ENCODE peak calls at places on chromosomes 11 and 22, in nine cellular contexts. E is type B pancreatic cell, Y is GM12864, L is coronary artery, O is pancreas, F is fibroblast of lung, Z is Calu3, V is OCI-LY7, N is GM10248. Q is an unnamed sample.

GRCh38 chr11:110425751-110426545 is 3.8 kb upstream of the FDX1 start:
- DNase-seq in N (no peak), O (no peak), F (peak), Y (no peak), E (no peak), V (no peak), L (no peak), Z (no peak), Q (no peak)

GRCh38 chr11:2582436-2582931 is 117.3 kb downstream of the KCNQ1OT1 start:
- DNase-seq in Z (no peak), O (peak), V (no peak), E (peak), Y (no peak), L (no peak), F (no peak), N (no peak), Q (peak)

GRCh38 chr11:30984827-30985226 is 384.7 kb downstream of the DCDC1 start:
- DNase-seq in F (peak), O (no peak), Y (no peak), N (no peak), Z (no peak), L (no peak), E (no peak), V (no peak), Q (no peak)

GRCh38 chr11:72227316-72228228 is 3.0 kb downstream of the INPPL1 start:
- DNase-seq in F (peak), V (no peak), O (peak), L (peak), N (peak), Y (no peak), Z (no peak), E (peak), Q (no peak)

GRCh38 chr11:12540913-12541587 is 133.2 kb upstream of the TEAD1 start:
- DNase-seq in Z (no peak), E (peak), N (no peak), O (no peak), Y (no peak), L (no peak), F (peak), V (no peak), Q (no peak)

GRCh38 chr11:124922831-124923230 is 3.8 kb downstream of the HEPN1 start:
- DNase-seq in N (no peak), E (no peak), Z (no peak), F (no peak), Y (no peak), V (no peak), O (no peak), L (no peak), Q (no peak)

GRCh38 chr11:64846998-64847666 is 2.7 kb upstream of the CDC42BPG start:
- DNase-seq in L (peak), F (peak), N (peak), E (peak), Y (no peak), O (peak), Z (peak), V (peak), Q (peak)

GRCh38 chr22:27991586-27992293 is 72.7 kb upstream of the PITPNB start:
- DNase-seq in L (peak), O (no peak), Y (no peak), E (no peak), F (no peak), Z (no peak), N (no peak), V (peak), Q (no peak)

GRCh38 chr22:40728731-40729189 is 49.5 kb downstream of the MCHR1 start:
- DNase-seq in F (peak), O (no peak), E (no peak), Y (no peak), V (peak), L (no peak), N (no peak), Z (no peak), Q (no peak)

GRCh38 chr11:18384157-18384641 is 10.2 kb upstream of the LDHA start:
- DNase-seq in L (peak), Y (peak), E (no peak), V (peak), F (peak), O (peak), Z (peak), N (no peak), Q (no peak)

GRCh38 chr11:58494096-58494495 is 13.8 kb downstream of the OR5B21 start:
- DNase-seq in Z (no peak), E (no peak), V (no peak), L (no peak), N (no peak), F (peak), O (no peak), Y (no peak), Q (no peak)

GRCh38 chr22:41382098-41382578 is 396 bp downstream of the TEF start:
- DNase-seq in F (peak), Z (peak), Y (no peak), L (peak), N (peak), E (no peak), O (no peak), V (peak), Q (peak)

GRCh38 chr22:21755855-21756284 is 20.3 kb upstream of the YPEL1 start:
- DNase-seq in O (no peak), F (peak), V (no peak), E (no peak), N (peak), Z (no peak), Y (no peak), L (no peak), Q (no peak)

GRCh38 chr11:2700415-2701211 is 819 bp upstream of the KCNQ1OT1 start:
- DNase-seq in Y (peak), V (peak), L (peak), Z (peak), E (peak), O (peak), N (peak), F (peak), Q (peak)

GRCh38 chr11:120178441-120179070 is 32.3 kb upstream of the OAF start:
- DNase-seq in O (peak), V (no peak), E (peak), Z (no peak), F (no peak), Y (no peak), N (no peak), L (peak), Q (no peak)

GRCh38 chr11:36793542-36793926 is 195.5 kb upstream of the RAG2 start:
- DNase-seq in O (no peak), Z (peak), E (no peak), V (no peak), Y (no peak), L (no peak), F (peak), N (no peak), Q (peak)

GRCh38 chr11:118715837-118716260 is 36.4 kb upstream of the TREH start:
- DNase-seq in Z (no peak), E (no peak), Y (no peak), N (no peak), F (no peak), L (no peak), V (peak), O (no peak), Q (no peak)

GRCh38 chr11:93572621-93573020 is 29.4 kb upstream of the SMCO4 start:
- DNase-seq in F (no peak), Z (no peak), N (no peak), V (no peak), Y (no peak), O (no peak), L (no peak), E (no peak), Q (no peak)

GRCh38 chr22:50696251-50696798 is 23.7 kb downstream of the SHANK3 start:
- DNase-seq in Z (no peak), O (no peak), F (no peak), E (no peak), V (no peak), Y (no peak), N (no peak), L (no peak), Q (no peak)

GRCh38 chr22:17633217-17633997 is 4.9 kb upstream of the ATP6V1E1 start:
- DNase-seq in E (no peak), F (peak), N (no peak), Y (no peak), O (no peak), Z (peak), L (no peak), V (no peak), Q (no peak)

GRCh38 chr22:46089426-46090041 is 60.8 kb upstream of the PPARA start:
- DNase-seq in V (no peak), F (no peak), N (no peak), Y (no peak), O (no peak), L (peak), E (no peak), Z (no peak), Q (no peak)

GRCh38 chr22:50078761-50079160 is 6.5 kb downstream of the MLC1 start:
- DNase-seq in Y (no peak), L (no peak), N (no peak), F (no peak), E (no peak), Z (no peak), V (no peak), O (no peak), Q (no peak)

DNA sequence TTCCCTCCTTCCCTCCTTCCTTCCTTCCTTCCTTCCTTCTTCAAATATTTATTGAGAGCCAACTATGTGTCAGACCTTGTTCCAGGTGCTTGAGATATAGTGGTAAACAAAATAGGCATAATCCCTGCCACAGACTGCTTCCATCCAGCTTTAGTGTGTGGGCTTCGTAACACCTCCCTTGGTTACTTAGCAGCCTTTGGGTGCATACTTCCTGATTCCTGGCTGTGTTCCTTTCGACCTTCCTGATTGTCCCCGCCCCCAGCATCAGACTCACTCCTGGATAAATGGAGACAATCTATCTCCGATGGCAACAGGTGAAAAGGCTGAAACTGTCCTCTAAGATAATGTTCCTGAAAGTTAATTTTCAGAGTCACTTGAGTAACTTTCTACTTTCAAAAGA is 13.5 kb downstream of the CCDC81 start:
- DNase-seq in Z (peak), Y (no peak), L (no peak), V (no peak), O (no peak), N (no peak), E (no peak), F (no peak), Q (no peak)
- TF ChIP-seq CTCF in Z (no peak), Y (no peak), L (no peak), V (no peak), O (no peak), N (no peak), E (no peak), F (no peak), Q (no peak)

GRCh38 chr22:35912668-35913067 is 116.0 kb downstream of the RBFOX2 start:
- DNase-seq in L (no peak), O (no peak), Z (no peak), V (no peak), N (no peak), E (no peak), Y (no peak), F (no peak), Q (no peak)

GRCh38 chr22:35913925-35914324 is 114.7 kb downstream of the RBFOX2 start:
- DNase-seq in O (no peak), V (no peak), E (no peak), L (no peak), N (no peak), Z (no peak), Y (no peak), F (no peak), Q (no peak)

GRCh38 chr22:35910926-35911325 is 117.7 kb downstream of the RBFOX2 start:
- DNase-seq in O (no peak), L (no peak), F (no peak), Y (no peak), N (no peak), Z (no peak), V (no peak), E (no peak), Q (no peak)

GRCh38 chr22:35910013-35910860 is 118.4 kb downstream of the RBFOX2 start:
- DNase-seq in L (no peak), F (peak), E (no peak), O (no peak), Z (no peak), N (no peak), V (no peak), Y (no peak), Q (no peak)

DNA sequence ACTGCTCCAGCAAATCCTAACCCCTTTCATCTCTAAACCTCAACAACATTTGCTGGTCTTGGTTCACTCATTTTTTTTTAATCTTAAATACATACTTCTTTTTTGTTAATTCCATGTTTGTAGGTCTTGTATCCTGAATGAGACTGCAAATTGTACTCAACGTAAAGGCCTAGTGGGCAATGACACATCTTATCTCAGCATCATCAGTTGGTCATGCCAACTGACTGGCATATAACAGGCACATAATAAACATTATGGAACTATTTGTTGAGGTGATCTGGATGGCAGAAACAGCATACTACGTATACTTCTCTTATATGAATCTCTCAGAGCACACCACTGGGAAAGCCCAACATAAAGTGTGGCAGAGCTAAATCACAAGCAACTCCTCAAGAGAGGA is 116.7 kb downstream of the RBFOX2 start:
- DNase-seq in L (no peak), F (no peak), N (no peak), Z (no peak), O (no peak), Y (no peak), E (no peak), V (no peak), Q (no peak)
- TF ChIP-seq CTCF in L (no peak), F (no peak), N (no peak), Z (no peak), O (no peak), Y (no peak), E (no peak), V (no peak), Q (no peak)

GRCh38 chr11:45110562-45110961 is 35.9 kb upstream of the PRDM11 start:
- DNase-seq in L (no peak), E (peak), Z (peak), F (peak), V (peak), N (peak), O (peak), Y (peak), Q (peak)

GRCh38 chr11:45107051-45107450 is 39.4 kb upstream of the PRDM11 start:
- DNase-seq in O (no peak), Y (no peak), E (peak), N (no peak), Z (no peak), F (no peak), L (no peak), V (no peak), Q (no peak)

GRCh38 chr11:45108070-45109064 is 38.1 kb upstream of the PRDM11 start:
- DNase-seq in L (no peak), Y (no peak), E (no peak), O (no peak), V (no peak), N (no peak), F (no peak), Z (no peak), Q (no peak)

GRCh38 chr11:45106440-45106839 is 40.0 kb upstream of the PRDM11 start:
- DNase-seq in Y (no peak), O (no peak), L (peak), N (no peak), V (no peak), Z (no peak), E (peak), F (no peak), Q (no peak)

DNA sequence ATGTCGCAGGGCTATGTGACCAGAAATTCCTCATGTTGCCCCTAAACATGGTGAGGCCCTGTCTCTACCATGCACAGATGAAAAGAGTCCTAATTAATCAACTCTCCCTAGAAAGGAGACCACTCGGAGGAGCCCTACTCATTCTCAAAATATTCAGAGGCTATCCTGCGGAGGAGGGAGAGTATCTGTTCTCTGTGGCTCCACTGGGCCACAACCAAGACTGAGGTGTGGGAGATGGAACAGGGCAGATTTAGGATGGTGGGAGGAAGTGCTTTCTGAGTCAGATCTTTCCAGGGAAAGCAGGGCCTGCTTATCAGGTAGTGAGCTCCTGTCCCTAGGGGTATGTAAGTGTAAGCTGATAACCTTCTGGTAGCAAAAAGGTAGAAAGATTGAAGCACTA is 37.0 kb upstream of the PRDM11 start:
- DNase-seq in Z (no peak), F (no peak), E (peak), O (no peak), V (no peak), L (no peak), Y (no peak), N (no peak), Q (no peak)
- TF ChIP-seq CTCF in Z (no peak), F (no peak), E (no peak), O (no peak), V (no peak), L (no peak), Y (no peak), N (no peak), Q (no peak)

GRCh38 chr11:111912535-111912934 is at the start of gene HSPB2:
- DNase-seq in E (no peak), Z (no peak), O (no peak), N (no peak), L (no peak), V (no peak), F (no peak), Y (no peak), Q (no peak)
- TF ChIP-seq CTCF in E (no peak), Z (no peak), O (no peak), N (no peak), L (no peak), V (no peak), F (no peak), Y (no peak), Q (no peak)

GRCh38 chr22:37564111-37564711 is 3.9 kb downstream of the CDC42EP1 start:
- DNase-seq in F (peak), O (no peak), L (no peak), Y (no peak), N (no peak), Z (no peak), V (no peak), E (no peak), Q (no peak)
- TF ChIP-seq CTCF in F (peak), O (no peak), L (no peak), Y (no peak), N (no peak), Z (no peak), V (peak), E (no peak), Q (no peak)

DNA sequence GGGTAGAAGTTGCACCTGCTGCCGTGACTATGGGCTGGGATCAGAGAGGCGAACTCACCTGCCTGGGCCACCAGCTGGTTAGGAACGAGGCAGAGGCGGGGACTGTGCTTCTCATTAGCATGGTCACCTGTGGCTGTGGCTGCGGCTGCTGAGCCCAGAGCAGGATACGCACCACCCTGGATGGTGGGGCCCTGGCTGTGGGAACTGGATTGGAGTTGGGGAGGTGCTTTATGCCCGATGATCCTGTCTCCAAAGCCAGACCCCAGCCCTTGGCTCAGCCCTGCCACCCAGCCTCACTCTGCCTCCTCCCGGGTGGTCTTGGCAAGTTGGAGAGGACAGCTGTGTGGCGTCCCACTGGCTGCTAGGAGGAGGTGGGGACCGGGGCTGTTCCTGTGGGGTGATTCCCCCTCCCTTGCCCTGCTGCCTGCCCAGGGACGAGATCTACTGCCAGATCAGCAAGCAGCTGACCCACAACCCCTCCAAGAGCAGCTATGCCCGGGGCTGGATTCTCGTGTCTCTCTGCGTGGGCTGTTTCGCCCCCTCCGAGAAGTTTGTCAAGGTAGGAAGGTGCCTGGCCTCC is 61.0 kb downstream of the MYO7A start:
- DNase-seq in V (no peak), Y (no peak), F (no peak), N (no peak), E (no peak), L (no peak), O (no peak), Z (no peak), Q (no peak)
- TF ChIP-seq CTCF in V (no peak), Y (no peak), F (no peak), N (no peak), E (no peak), L (no peak), O (no peak), Z (no peak), Q (no peak)

DNA sequence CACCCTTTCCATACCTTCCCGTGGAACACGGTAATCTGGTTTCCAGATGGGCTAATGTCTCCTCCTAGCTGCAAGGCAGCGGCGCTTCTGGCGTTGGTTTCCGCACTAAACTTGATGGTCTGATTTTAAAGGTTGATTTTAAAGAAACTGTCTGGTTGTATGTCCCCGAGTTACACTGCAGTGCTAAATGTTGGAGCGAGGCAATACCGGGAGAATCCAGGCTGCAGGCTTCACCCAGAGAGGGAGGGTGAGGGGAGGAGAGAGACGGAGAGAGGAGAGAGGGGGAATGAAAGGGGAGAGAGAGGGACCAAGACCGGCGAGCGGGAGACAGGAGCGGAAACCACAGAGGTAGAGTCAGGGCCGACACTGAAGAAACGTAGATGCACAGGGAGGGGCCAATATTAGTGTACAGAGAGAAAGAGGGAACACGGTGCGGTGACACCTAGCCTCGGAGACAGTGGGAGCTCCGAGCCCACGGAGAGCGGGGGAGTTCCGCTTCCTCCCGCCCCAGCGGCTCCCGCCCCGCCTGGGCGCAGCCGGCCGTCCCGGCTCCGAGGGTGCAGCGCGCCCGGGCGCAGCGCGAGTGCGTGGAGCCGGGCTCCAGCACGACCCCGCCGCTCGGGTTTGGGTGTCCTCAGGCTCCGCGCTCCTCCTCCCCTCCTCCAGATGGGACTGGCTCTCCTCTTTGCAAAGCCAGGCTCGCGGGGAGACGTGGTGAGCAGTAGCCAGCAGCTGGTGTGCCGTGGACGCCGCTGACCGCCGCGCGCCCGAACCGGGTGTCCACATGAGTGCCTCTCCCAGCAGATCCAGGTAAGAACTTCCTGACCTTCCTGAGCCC is 71.9 kb upstream of the GRAMD1B start:
- DNase-seq in L (no peak), F (peak), O (no peak), N (peak), V (no peak), E (peak), Y (no peak), Z (no peak), Q (peak)
- TF ChIP-seq CTCF in L (no peak), F (no peak), O (no peak), N (peak), V (no peak), E (peak), Y (peak), Z (no peak), Q (no peak)